ENCODE peak calls at places on chromosomes 4 and X, in nine cellular contexts. I, S, H, L, F, K, Z, U and G are unnamed samples.

GRCh38 chr4:3666263-3666662 is 99.9 kb upstream of the ADRA2C start:
- DNase-seq in I (no peak), S (no peak), H (no peak), L (no peak), F (peak; percentile 42), K (no peak), Z (no peak), U (no peak), G (no peak)

GRCh38 chr4:76213415-76214268 is at the start of gene SCARB2:
- DNase-seq in I (peak; percentile 72), S (peak; percentile 88), H (peak; percentile 81), L (peak; percentile 69), F (peak; percentile 85), K (peak; percentile 67), Z (peak; percentile 85), U (no peak), G (peak; percentile 92)

GRCh38 chr4:154254999-154255398 is 236.6 kb downstream of the DCHS2 start:
- DNase-seq in I (no peak), S (no peak), H (no peak), L (no peak), F (no peak), K (no peak), Z (no peak), U (no peak), G (no peak)

GRCh38 chr4:30717208-30718020 is 2.8 kb upstream of the PCDH7 start:
- DNase-seq in I (no peak), S (peak; percentile 29), H (peak; percentile 64), L (peak; percentile 40), F (peak; percentile 26), K (peak; percentile 42), Z (peak; percentile 76), U (no peak), G (peak; percentile 72)

GRCh38 chrX:122770581-122770980 is 413.5 kb upstream of the GRIA3 start:
- DNase-seq in I (peak; percentile 51), S (no peak), H (peak; percentile 0), L (no peak), F (no peak), K (no peak), Z (no peak), U (no peak), G (no peak)

GRCh38 chrX:9416562-9417319 is 48.1 kb upstream of the TBL1X start:
- DNase-seq in I (no peak), S (no peak), H (peak; percentile 57), L (no peak), F (no peak), K (no peak), Z (peak; percentile 77), U (no peak), G (peak; percentile 78)

GRCh38 chrX:85611926-85612325 is 232.5 kb upstream of the POF1B start:
- DNase-seq in I (no peak), S (no peak), H (peak; percentile 22), L (no peak), F (no peak), K (no peak), Z (peak; percentile 23), U (no peak), G (no peak)

GRCh38 chrX:21725498-21725897 is 32.4 kb downstream of the SMPX start:
- DNase-seq in I (peak; percentile 6), S (no peak), H (peak; percentile 63), L (no peak), F (no peak), K (no peak), Z (peak; percentile 24), U (no peak), G (no peak)

GRCh38 chr4:48967626-48968025 is 18.4 kb upstream of the CWH43 start:
- DNase-seq in I (no peak), S (no peak), H (peak; percentile 25), L (no peak), F (no peak), K (no peak), Z (no peak), U (no peak), G (no peak)

GRCh38 chr4:73988096-73988495 is at the start of gene PPBP:
- DNase-seq in I (no peak), S (no peak), H (no peak), L (no peak), F (no peak), K (no peak), Z (no peak), U (no peak), G (no peak)

GRCh38 chr4:153643406-153644016 is 40.6 kb upstream of the TLR2 start:
- DNase-seq in I (peak; percentile 74), S (no peak), H (peak; percentile 65), L (no peak), F (peak; percentile 79), K (peak; percentile 10), Z (peak; percentile 54), U (no peak), G (peak; percentile 34)

GRCh38 chr4:168636506-168637176 is 139.8 kb downstream of the PALLD start:
- DNase-seq in I (no peak), S (no peak), H (peak; percentile 92), L (no peak), F (no peak), K (peak; percentile 62), Z (peak; percentile 80), U (no peak), G (peak; percentile 81)

GRCh38 chr4:39062094-39062493 is at the start of gene KLHL5:
- DNase-seq in I (no peak), S (no peak), H (no peak), L (no peak), F (peak; percentile 19), K (no peak), Z (no peak), U (no peak), G (no peak)

GRCh38 chrX:65591206-65591605 is 56.6 kb upstream of the LAS1L start:
- DNase-seq in I (no peak), S (no peak), H (no peak), L (no peak), F (no peak), K (no peak), Z (no peak), U (no peak), G (no peak)

GRCh38 chr4:122195718-122196117 is 43.6 kb downstream of the BLTP1 start:
- DNase-seq in I (no peak), S (no peak), H (peak; percentile 2), L (no peak), F (no peak), K (no peak), Z (no peak), U (no peak), G (no peak)